ENCODE peak calls at places on chromosomes 11 and 22, in ten cellular contexts. One of them, this sample, is unnamed.

GRCh38 chr11:63015521-63016215 is at the start of gene SLC22A8:
- DNase-seq in thyroid gland: no peak
- DNase-seq in H54: no peak
- DNase-seq in stimulated activated CD4-positive, alpha-beta T cell treated with anti-CD3 and anti-CD28 coated beads, Interleukin-15, amount 100 ng/mL, for 1 hour: no peak
- DNase-seq in endothelial cell: no peak
- DNase-seq in GM18507: no peak
- DNase-seq in NCI-H1092 treated with DMSO at 0.1 percent for 48 hours: no peak
- DNase-seq in activated CD4-positive, alpha-beta T cell treated with anti-CD3 and anti-CD28 coated beads for 24 hours: no peak
- DNase-seq in A673: no peak
- DNase-seq in HCT116: no peak
- DNase-seq in this sample: no peak

GRCh38 chr11:133886029-133886428 is 40.7 kb upstream of the SPATA19 start:
- DNase-seq in A673: no peak
- DNase-seq in endothelial cell: no peak
- DNase-seq in thyroid gland: no peak
- DNase-seq in GM18507: no peak
- DNase-seq in NCI-H1092 treated with DMSO at 0.1 percent for 48 hours: no peak
- DNase-seq in H54: no peak
- DNase-seq in stimulated activated CD4-positive, alpha-beta T cell treated with anti-CD3 and anti-CD28 coated beads, Interleukin-15, amount 100 ng/mL, for 1 hour: no peak
- DNase-seq in activated CD4-positive, alpha-beta T cell treated with anti-CD3 and anti-CD28 coated beads for 24 hours: no peak
- DNase-seq in HCT116: no peak
- DNase-seq in this sample: no peak

GRCh38 chr22:29762263-29762662 is 4.5 kb downstream of the ZMAT5 start:
- DNase-seq in GM18507: no peak
- DNase-seq in thyroid gland: no peak
- DNase-seq in HCT116: peak
- DNase-seq in H54: no peak
- DNase-seq in A673: no peak
- DNase-seq in NCI-H1092 treated with DMSO at 0.1 percent for 48 hours: peak
- DNase-seq in activated CD4-positive, alpha-beta T cell treated with anti-CD3 and anti-CD28 coated beads for 24 hours: no peak
- DNase-seq in endothelial cell: no peak
- DNase-seq in stimulated activated CD4-positive, alpha-beta T cell treated with anti-CD3 and anti-CD28 coated beads, Interleukin-15, amount 100 ng/mL, for 1 hour: no peak
- DNase-seq in this sample: no peak

GRCh38 chr11:115256326-115257197 is 247.7 kb downstream of the CADM1 start:
- DNase-seq in endothelial cell: peak
- DNase-seq in activated CD4-positive, alpha-beta T cell treated with anti-CD3 and anti-CD28 coated beads for 24 hours: no peak
- DNase-seq in thyroid gland: no peak
- DNase-seq in H54: no peak
- DNase-seq in A673: peak
- DNase-seq in NCI-H1092 treated with DMSO at 0.1 percent for 48 hours: peak
- DNase-seq in GM18507: peak
- DNase-seq in stimulated activated CD4-positive, alpha-beta T cell treated with anti-CD3 and anti-CD28 coated beads, Interleukin-15, amount 100 ng/mL, for 1 hour: no peak
- DNase-seq in HCT116: no peak
- DNase-seq in this sample: peak

GRCh38 chr22:32539631-32540449 is 65.2 kb downstream of the FBXO7 start:
- DNase-seq in H54: no peak
- DNase-seq in A673: no peak
- DNase-seq in NCI-H1092 treated with DMSO at 0.1 percent for 48 hours: no peak
- DNase-seq in activated CD4-positive, alpha-beta T cell treated with anti-CD3 and anti-CD28 coated beads for 24 hours: no peak
- DNase-seq in thyroid gland: no peak
- DNase-seq in GM18507: no peak
- DNase-seq in stimulated activated CD4-positive, alpha-beta T cell treated with anti-CD3 and anti-CD28 coated beads, Interleukin-15, amount 100 ng/mL, for 1 hour: no peak
- DNase-seq in HCT116: no peak
- DNase-seq in endothelial cell: no peak
- DNase-seq in this sample: no peak

GRCh38 chr11:78344676-78345075 is 72.9 kb downstream of the GAB2 start:
- DNase-seq in activated CD4-positive, alpha-beta T cell treated with anti-CD3 and anti-CD28 coated beads for 24 hours: no peak
- DNase-seq in thyroid gland: no peak
- DNase-seq in NCI-H1092 treated with DMSO at 0.1 percent for 48 hours: no peak
- DNase-seq in HCT116: no peak
- DNase-seq in endothelial cell: no peak
- DNase-seq in GM18507: no peak
- DNase-seq in A673: no peak
- DNase-seq in H54: no peak
- DNase-seq in stimulated activated CD4-positive, alpha-beta T cell treated with anti-CD3 and anti-CD28 coated beads, Interleukin-15, amount 100 ng/mL, for 1 hour: no peak
- DNase-seq in this sample: no peak

GRCh38 chr11:120601566-120601965 is 90.0 kb downstream of the GRIK4 start:
- DNase-seq in thyroid gland: peak
- DNase-seq in A673: peak
- DNase-seq in HCT116: no peak
- DNase-seq in stimulated activated CD4-positive, alpha-beta T cell treated with anti-CD3 and anti-CD28 coated beads, Interleukin-15, amount 100 ng/mL, for 1 hour: no peak
- DNase-seq in GM18507: no peak
- DNase-seq in activated CD4-positive, alpha-beta T cell treated with anti-CD3 and anti-CD28 coated beads for 24 hours: no peak
- DNase-seq in H54: no peak
- DNase-seq in NCI-H1092 treated with DMSO at 0.1 percent for 48 hours: no peak
- DNase-seq in endothelial cell: no peak
- DNase-seq in this sample: no peak

GRCh38 chr11:126607374-126607773 is 251.9 kb downstream of the ST3GAL4 start:
- DNase-seq in thyroid gland: peak
- DNase-seq in H54: peak
- DNase-seq in NCI-H1092 treated with DMSO at 0.1 percent for 48 hours: peak
- DNase-seq in HCT116: peak
- DNase-seq in endothelial cell: peak
- DNase-seq in stimulated activated CD4-positive, alpha-beta T cell treated with anti-CD3 and anti-CD28 coated beads, Interleukin-15, amount 100 ng/mL, for 1 hour: no peak
- DNase-seq in GM18507: peak
- DNase-seq in activated CD4-positive, alpha-beta T cell treated with anti-CD3 and anti-CD28 coated beads for 24 hours: no peak
- DNase-seq in A673: peak
- DNase-seq in this sample: no peak

GRCh38 chr11:8251767-8252295 is 11.8 kb downstream of the LMO1 start:
- DNase-seq in GM18507: no peak
- DNase-seq in endothelial cell: no peak
- DNase-seq in NCI-H1092 treated with DMSO at 0.1 percent for 48 hours: no peak
- DNase-seq in thyroid gland: no peak
- DNase-seq in A673: no peak
- DNase-seq in stimulated activated CD4-positive, alpha-beta T cell treated with anti-CD3 and anti-CD28 coated beads, Interleukin-15, amount 100 ng/mL, for 1 hour: no peak
- DNase-seq in HCT116: no peak
- DNase-seq in H54: no peak
- DNase-seq in activated CD4-positive, alpha-beta T cell treated with anti-CD3 and anti-CD28 coated beads for 24 hours: no peak
- DNase-seq in this sample: no peak

GRCh38 chr22:40029189-40029890 is 34.6 kb downstream of the FAM83F start:
- DNase-seq in activated CD4-positive, alpha-beta T cell treated with anti-CD3 and anti-CD28 coated beads for 24 hours: no peak
- DNase-seq in stimulated activated CD4-positive, alpha-beta T cell treated with anti-CD3 and anti-CD28 coated beads, Interleukin-15, amount 100 ng/mL, for 1 hour: no peak
- DNase-seq in endothelial cell: no peak
- DNase-seq in A673: no peak
- DNase-seq in GM18507: no peak
- DNase-seq in H54: no peak
- DNase-seq in NCI-H1092 treated with DMSO at 0.1 percent for 48 hours: no peak
- DNase-seq in HCT116: no peak
- DNase-seq in thyroid gland: no peak
- DNase-seq in this sample: no peak

GRCh38 chr11:68753300-68753699 is 2.0 kb upstream of the TESMIN start:
- DNase-seq in A673: no peak
- DNase-seq in GM18507: no peak
- DNase-seq in activated CD4-positive, alpha-beta T cell treated with anti-CD3 and anti-CD28 coated beads for 24 hours: no peak
- DNase-seq in NCI-H1092 treated with DMSO at 0.1 percent for 48 hours: peak
- DNase-seq in thyroid gland: peak
- DNase-seq in stimulated activated CD4-positive, alpha-beta T cell treated with anti-CD3 and anti-CD28 coated beads, Interleukin-15, amount 100 ng/mL, for 1 hour: no peak
- DNase-seq in HCT116: no peak
- DNase-seq in endothelial cell: no peak
- DNase-seq in H54: no peak
- DNase-seq in this sample: no peak

GRCh38 chr11:75152090-75152489 is 1.2 kb downstream of the SLCO2B1 start:
- DNase-seq in H54: no peak
- DNase-seq in HCT116: no peak
- DNase-seq in GM18507: no peak
- DNase-seq in stimulated activated CD4-positive, alpha-beta T cell treated with anti-CD3 and anti-CD28 coated beads, Interleukin-15, amount 100 ng/mL, for 1 hour: no peak
- DNase-seq in NCI-H1092 treated with DMSO at 0.1 percent for 48 hours: no peak
- DNase-seq in activated CD4-positive, alpha-beta T cell treated with anti-CD3 and anti-CD28 coated beads for 24 hours: no peak
- DNase-seq in A673: no peak
- DNase-seq in thyroid gland: no peak
- DNase-seq in endothelial cell: no peak
- DNase-seq in this sample: no peak

GRCh38 chr22:44625421-44625760 is 76.6 kb upstream of the PRR5 start:
- DNase-seq in H54: no peak
- DNase-seq in NCI-H1092 treated with DMSO at 0.1 percent for 48 hours: no peak
- DNase-seq in thyroid gland: no peak
- DNase-seq in endothelial cell: no peak
- DNase-seq in GM18507: no peak
- DNase-seq in HCT116: no peak
- DNase-seq in A673: no peak
- DNase-seq in stimulated activated CD4-positive, alpha-beta T cell treated with anti-CD3 and anti-CD28 coated beads, Interleukin-15, amount 100 ng/mL, for 1 hour: no peak
- DNase-seq in activated CD4-positive, alpha-beta T cell treated with anti-CD3 and anti-CD28 coated beads for 24 hours: no peak
- DNase-seq in this sample: no peak

GRCh38 chr11:59901306-59901705 is 22.7 kb downstream of the OOSP3 start:
- DNase-seq in A673: peak
- DNase-seq in NCI-H1092 treated with DMSO at 0.1 percent for 48 hours: no peak
- DNase-seq in activated CD4-positive, alpha-beta T cell treated with anti-CD3 and anti-CD28 coated beads for 24 hours: no peak
- DNase-seq in GM18507: no peak
- DNase-seq in stimulated activated CD4-positive, alpha-beta T cell treated with anti-CD3 and anti-CD28 coated beads, Interleukin-15, amount 100 ng/mL, for 1 hour: no peak
- DNase-seq in endothelial cell: peak
- DNase-seq in thyroid gland: no peak
- DNase-seq in HCT116: peak
- DNase-seq in H54: peak
- DNase-seq in this sample: no peak

GRCh38 chr22:33101550-33101949 is 43.4 kb upstream of the SYN3 start:
- DNase-seq in A673: no peak
- DNase-seq in stimulated activated CD4-positive, alpha-beta T cell treated with anti-CD3 and anti-CD28 coated beads, Interleukin-15, amount 100 ng/mL, for 1 hour: no peak
- DNase-seq in GM18507: no peak
- DNase-seq in NCI-H1092 treated with DMSO at 0.1 percent for 48 hours: no peak
- DNase-seq in endothelial cell: no peak
- DNase-seq in HCT116: no peak
- DNase-seq in H54: no peak
- DNase-seq in activated CD4-positive, alpha-beta T cell treated with anti-CD3 and anti-CD28 coated beads for 24 hours: no peak
- DNase-seq in thyroid gland: no peak
- DNase-seq in this sample: no peak

GRCh38 chr11:5004429-5005274 is 10.0 kb downstream of the OR51L1 start:
- DNase-seq in A673: peak
- DNase-seq in activated CD4-positive, alpha-beta T cell treated with anti-CD3 and anti-CD28 coated beads for 24 hours: peak
- DNase-seq in NCI-H1092 treated with DMSO at 0.1 percent for 48 hours: peak
- DNase-seq in stimulated activated CD4-positive, alpha-beta T cell treated with anti-CD3 and anti-CD28 coated beads, Interleukin-15, amount 100 ng/mL, for 1 hour: no peak
- DNase-seq in GM18507: no peak
- DNase-seq in thyroid gland: peak
- DNase-seq in H54: peak
- DNase-seq in HCT116: peak
- DNase-seq in endothelial cell: peak
- DNase-seq in this sample: peak

GRCh38 chr11:88042238-88043032 is 132.8 kb downstream of the RAB38 start:
- DNase-seq in NCI-H1092 treated with DMSO at 0.1 percent for 48 hours: no peak
- DNase-seq in GM18507: no peak
- DNase-seq in H54: no peak
- DNase-seq in HCT116: no peak
- DNase-seq in stimulated activated CD4-positive, alpha-beta T cell treated with anti-CD3 and anti-CD28 coated beads, Interleukin-15, amount 100 ng/mL, for 1 hour: no peak
- DNase-seq in endothelial cell: no peak
- DNase-seq in thyroid gland: no peak
- DNase-seq in A673: no peak
- DNase-seq in activated CD4-positive, alpha-beta T cell treated with anti-CD3 and anti-CD28 coated beads for 24 hours: no peak
- DNase-seq in this sample: no peak

GRCh38 chr11:64247729-64248531 is 1.2 kb upstream of the PPP1R14B start:
- DNase-seq in GM18507: no peak
- DNase-seq in stimulated activated CD4-positive, alpha-beta T cell treated with anti-CD3 and anti-CD28 coated beads, Interleukin-15, amount 100 ng/mL, for 1 hour: no peak
- DNase-seq in thyroid gland: no peak
- DNase-seq in NCI-H1092 treated with DMSO at 0.1 percent for 48 hours: no peak
- DNase-seq in HCT116: no peak
- DNase-seq in A673: peak
- DNase-seq in activated CD4-positive, alpha-beta T cell treated with anti-CD3 and anti-CD28 coated beads for 24 hours: no peak
- DNase-seq in H54: no peak
- DNase-seq in endothelial cell: no peak
- DNase-seq in this sample: no peak

GRCh38 chr22:26658671-26659478 is 1.5 kb downstream of the MIAT start:
- DNase-seq in A673: peak
- DNase-seq in activated CD4-positive, alpha-beta T cell treated with anti-CD3 and anti-CD28 coated beads for 24 hours: peak
- DNase-seq in H54: peak
- DNase-seq in thyroid gland: peak
- DNase-seq in GM18507: no peak
- DNase-seq in NCI-H1092 treated with DMSO at 0.1 percent for 48 hours: peak
- DNase-seq in stimulated activated CD4-positive, alpha-beta T cell treated with anti-CD3 and anti-CD28 coated beads, Interleukin-15, amount 100 ng/mL, for 1 hour: peak
- DNase-seq in endothelial cell: peak
- DNase-seq in HCT116: peak
- DNase-seq in this sample: peak

GRCh38 chr11:44609028-44609782 is 43.7 kb downstream of the CD82 start:
- DNase-seq in GM18507: no peak
- DNase-seq in activated CD4-positive, alpha-beta T cell treated with anti-CD3 and anti-CD28 coated beads for 24 hours: no peak
- DNase-seq in HCT116: no peak
- DNase-seq in NCI-H1092 treated with DMSO at 0.1 percent for 48 hours: no peak
- DNase-seq in stimulated activated CD4-positive, alpha-beta T cell treated with anti-CD3 and anti-CD28 coated beads, Interleukin-15, amount 100 ng/mL, for 1 hour: peak
- DNase-seq in endothelial cell: no peak
- DNase-seq in H54: no peak
- DNase-seq in thyroid gland: no peak
- DNase-seq in A673: no peak
- DNase-seq in this sample: no peak

GRCh38 chr11:111476961-111477360 is 35.2 kb downstream of the BTG4 start:
- DNase-seq in endothelial cell: no peak
- DNase-seq in HCT116: no peak
- DNase-seq in GM18507: no peak
- DNase-seq in stimulated activated CD4-positive, alpha-beta T cell treated with anti-CD3 and anti-CD28 coated beads, Interleukin-15, amount 100 ng/mL, for 1 hour: no peak
- DNase-seq in thyroid gland: no peak
- DNase-seq in NCI-H1092 treated with DMSO at 0.1 percent for 48 hours: no peak
- DNase-seq in A673: no peak
- DNase-seq in activated CD4-positive, alpha-beta T cell treated with anti-CD3 and anti-CD28 coated beads for 24 hours: no peak
- DNase-seq in H54: no peak
- DNase-seq in this sample: no peak

GRCh38 chr11:117374316-117374715 is 46.7 kb downstream of the CEP164 start:
- DNase-seq in H54: no peak
- DNase-seq in GM18507: no peak
- DNase-seq in NCI-H1092 treated with DMSO at 0.1 percent for 48 hours: no peak
- DNase-seq in HCT116: no peak
- DNase-seq in stimulated activated CD4-positive, alpha-beta T cell treated with anti-CD3 and anti-CD28 coated beads, Interleukin-15, amount 100 ng/mL, for 1 hour: no peak
- DNase-seq in endothelial cell: no peak
- DNase-seq in A673: no peak
- DNase-seq in thyroid gland: no peak
- DNase-seq in activated CD4-positive, alpha-beta T cell treated with anti-CD3 and anti-CD28 coated beads for 24 hours: no peak
- DNase-seq in this sample: no peak

GRCh38 chr11:47466201-47466600 is 17.3 kb upstream of the RAPSN start:
- DNase-seq in GM18507: no peak
- DNase-seq in NCI-H1092 treated with DMSO at 0.1 percent for 48 hours: peak
- DNase-seq in stimulated activated CD4-positive, alpha-beta T cell treated with anti-CD3 and anti-CD28 coated beads, Interleukin-15, amount 100 ng/mL, for 1 hour: no peak
- DNase-seq in activated CD4-positive, alpha-beta T cell treated with anti-CD3 and anti-CD28 coated beads for 24 hours: no peak
- DNase-seq in H54: no peak
- DNase-seq in thyroid gland: no peak
- DNase-seq in A673: no peak
- DNase-seq in HCT116: no peak
- DNase-seq in endothelial cell: no peak
- DNase-seq in this sample: no peak

GRCh38 chr22:21624120-21624879 is 5.5 kb downstream of the YDJC start:
- DNase-seq in activated CD4-positive, alpha-beta T cell treated with anti-CD3 and anti-CD28 coated beads for 24 hours: peak
- DNase-seq in HCT116: no peak
- DNase-seq in H54: no peak
- DNase-seq in stimulated activated CD4-positive, alpha-beta T cell treated with anti-CD3 and anti-CD28 coated beads, Interleukin-15, amount 100 ng/mL, for 1 hour: no peak
- DNase-seq in A673: peak
- DNase-seq in endothelial cell: peak
- DNase-seq in thyroid gland: no peak
- DNase-seq in GM18507: no peak
- DNase-seq in NCI-H1092 treated with DMSO at 0.1 percent for 48 hours: no peak
- DNase-seq in this sample: no peak

GRCh38 chr22:43129426-43130425 is 13.5 kb downstream of the MCAT start:
- DNase-seq in HCT116: no peak
- DNase-seq in NCI-H1092 treated with DMSO at 0.1 percent for 48 hours: no peak
- DNase-seq in activated CD4-positive, alpha-beta T cell treated with anti-CD3 and anti-CD28 coated beads for 24 hours: no peak
- DNase-seq in stimulated activated CD4-positive, alpha-beta T cell treated with anti-CD3 and anti-CD28 coated beads, Interleukin-15, amount 100 ng/mL, for 1 hour: no peak
- DNase-seq in H54: no peak
- DNase-seq in endothelial cell: no peak
- DNase-seq in A673: no peak
- DNase-seq in GM18507: no peak
- DNase-seq in thyroid gland: no peak
- DNase-seq in this sample: no peak

GRCh38 chr22:18035740-18036139 is 11.4 kb upstream of the MICAL3 start:
- DNase-seq in thyroid gland: peak
- DNase-seq in HCT116: peak
- DNase-seq in GM18507: no peak
- DNase-seq in A673: no peak
- DNase-seq in endothelial cell: no peak
- DNase-seq in H54: no peak
- DNase-seq in NCI-H1092 treated with DMSO at 0.1 percent for 48 hours: no peak
- DNase-seq in stimulated activated CD4-positive, alpha-beta T cell treated with anti-CD3 and anti-CD28 coated beads, Interleukin-15, amount 100 ng/mL, for 1 hour: no peak
- DNase-seq in activated CD4-positive, alpha-beta T cell treated with anti-CD3 and anti-CD28 coated beads for 24 hours: no peak
- DNase-seq in this sample: no peak

GRCh38 chr22:30474683-30475424 is 3.0 kb upstream of the SEC14L3 start:
- DNase-seq in stimulated activated CD4-positive, alpha-beta T cell treated with anti-CD3 and anti-CD28 coated beads, Interleukin-15, amount 100 ng/mL, for 1 hour: no peak
- DNase-seq in NCI-H1092 treated with DMSO at 0.1 percent for 48 hours: peak
- DNase-seq in GM18507: no peak
- DNase-seq in H54: no peak
- DNase-seq in A673: no peak
- DNase-seq in activated CD4-positive, alpha-beta T cell treated with anti-CD3 and anti-CD28 coated beads for 24 hours: no peak
- DNase-seq in endothelial cell: no peak
- DNase-seq in thyroid gland: no peak
- DNase-seq in HCT116: no peak
- DNase-seq in this sample: no peak

GRCh38 chr11:77231800-77232199 is 69.7 kb downstream of the GDPD4 start:
- DNase-seq in HCT116: no peak
- DNase-seq in thyroid gland: no peak
- DNase-seq in GM18507: no peak
- DNase-seq in endothelial cell: no peak
- DNase-seq in H54: no peak
- DNase-seq in activated CD4-positive, alpha-beta T cell treated with anti-CD3 and anti-CD28 coated beads for 24 hours: no peak
- DNase-seq in A673: no peak
- DNase-seq in stimulated activated CD4-positive, alpha-beta T cell treated with anti-CD3 and anti-CD28 coated beads, Interleukin-15, amount 100 ng/mL, for 1 hour: no peak
- DNase-seq in NCI-H1092 treated with DMSO at 0.1 percent for 48 hours: no peak
- DNase-seq in this sample: no peak

This sample was measured in GM12864.